ENCODE peak calls at places on chromosome 22, in six cellular contexts. P is GM12891; S is GM23338; Z is activated CD4-positive, CD25-positive, alpha-beta regulatory T cell; Y is NCI-H1092 treated with DMSO at 0.1 percent for 48 hours; O is posterior cingulate gyrus. M is an unnamed sample.

GRCh38 chr22:20128902-20129746 is 2.5 kb upstream of the ZDHHC8 start:
- DNase-seq in P (no peak), S (peak), Z (no peak), Y (no peak), O (no peak), M (no peak)

GRCh38 chr22:37054078-37054440 is 2.5 kb downstream of the KCTD17 start:
- DNase-seq in P (no peak), S (no peak), Z (no peak), Y (no peak), O (no peak), M (no peak)

GRCh38 chr22:17117890-17118289 is 3.3 kb downstream of the TMEM121B start:
- DNase-seq in P (no peak), S (no peak), Z (no peak), Y (no peak), O (no peak), M (no peak)

GRCh38 chr22:44046485-44047141 is 22.5 kb downstream of the PARVB start:
- DNase-seq in P (no peak), S (no peak), Z (no peak), Y (no peak), O (no peak), M (no peak)

GRCh38 chr22:27299181-27300085 is 502.1 kb downstream of the MN1 start:
- DNase-seq in P (no peak), S (peak), Z (no peak), Y (no peak), O (no peak), M (no peak)

GRCh38 chr22:43289551-43289963 is 53.6 kb downstream of the SCUBE1 start:
- DNase-seq in P (no peak), S (no peak), Z (no peak), Y (no peak), O (no peak), M (no peak)

GRCh38 chr22:39920134-39920743 is 19.4 kb downstream of the GRAP2 start:
- DNase-seq in P (no peak), S (no peak), Z (no peak), Y (no peak), O (no peak), M (no peak)

GRCh38 chr22:24516301-24516737 is 21.2 kb downstream of the UPB1 start:
- DNase-seq in P (no peak), S (peak), Z (no peak), Y (no peak), O (no peak), M (no peak)

GRCh38 chr22:50305658-50306566 is 1.5 kb downstream of the PLXNB2 start:
- DNase-seq in P (no peak), S (peak), Z (no peak), Y (no peak), O (peak), M (peak)

GRCh38 chr22:41517172-41518047 is 26.9 kb downstream of the POLR3H start:
- DNase-seq in P (no peak), S (peak), Z (no peak), Y (peak), O (peak), M (peak)